ENCODE peak calls at places on chromosomes 16 and 17, in five cellular contexts. S, T, J, K and M are unnamed samples.

GRCh38 chr17:39679521-39680192 is 8.2 kb downstream of the PGAP3 start:
- DNase-seq in S (no peak), T (no peak), J (no peak), K (no peak), M (no peak)

GRCh38 chr16:86198201-86199118 is 299.5 kb downstream of the IRF8 start:
- DNase-seq in S (no peak), T (no peak), J (no peak), K (no peak), M (peak)

GRCh38 chr17:5123343-5124124 is 7.7 kb downstream of the USP6 start:
- DNase-seq in S (no peak), T (no peak), J (peak), K (no peak), M (no peak)

GRCh38 chr16:82040296-82040695 is 5.2 kb downstream of the HSD17B2 start:
- DNase-seq in S (no peak), T (no peak), J (no peak), K (no peak), M (no peak)

GRCh38 chr16:31700200-31700529 is 172.5 kb downstream of the AHSP start:
- DNase-seq in S (no peak), T (no peak), J (peak), K (peak), M (no peak)

GRCh38 chr16:46961373-46962353 is 11.8 kb downstream of the DNAJA2 start:
- DNase-seq in S (peak), T (no peak), J (no peak), K (no peak), M (no peak)

GRCh38 chr16:56336071-56336688 is 89.2 kb downstream of the AMFR start:
- DNase-seq in S (no peak), T (no peak), J (no peak), K (no peak), M (no peak)

GRCh38 chr17:38585805-38586529 is 19.8 kb downstream of the SRCIN1 start:
- DNase-seq in S (no peak), T (no peak), J (no peak), K (no peak), M (no peak)

GRCh38 chr17:2814499-2815341 is 18.5 kb downstream of the RAP1GAP2 start:
- DNase-seq in S (no peak), T (no peak), J (peak), K (no peak), M (no peak)

GRCh38 chr16:30889721-30890120 is 4.2 kb downstream of the BCL7C start:
- DNase-seq in S (no peak), T (no peak), J (no peak), K (no peak), M (no peak)

GRCh38 chr17:82356028-82356427 is 3.0 kb upstream of the TEX19 start:
- DNase-seq in S (no peak), T (no peak), J (no peak), K (no peak), M (no peak)

GRCh38 chr16:70568601-70569217 is 45.1 kb downstream of the SF3B3 start:
- DNase-seq in S (peak), T (no peak), J (no peak), K (no peak), M (no peak)

GRCh38 chr17:17877548-17878358 is 41.0 kb upstream of the SREBF1 start:
- DNase-seq in S (peak), T (peak), J (peak), K (no peak), M (peak)
- H2AFZ ChIP-seq in S (peak), T (peak), J (no peak), K (no peak), M (no peak)

GRCh38 chr17:46818319-46818928 is at the start of gene WNT3:
- DNase-seq in S (no peak), T (no peak), J (peak), K (no peak), M (no peak)
- H3K4ac ChIP-seq in S (no peak), T (no peak), J (no peak), K (no peak), M (no peak)

GRCh38 chr16:53069772-53070171 is 15.0 kb downstream of the CHD9 start:
- DNase-seq in S (no peak), T (no peak), J (no peak), K (no peak), M (no peak)

GRCh38 chr16:53068423-53068833 is 13.6 kb downstream of the CHD9 start:
- DNase-seq in S (no peak), T (no peak), J (no peak), K (no peak), M (no peak)

GRCh38 chr16:53067675-53068074 is 12.9 kb downstream of the CHD9 start:
- DNase-seq in S (no peak), T (no peak), J (no peak), K (no peak), M (no peak)

GRCh38 chr16:53073053-53073452 is 18.3 kb downstream of the CHD9 start:
- DNase-seq in S (no peak), T (no peak), J (no peak), K (no peak), M (no peak)

GRCh38 chr16:53071748-53072301 is 17.0 kb downstream of the CHD9 start:
- DNase-seq in S (no peak), T (no peak), J (no peak), K (no peak), M (no peak)
- H2AFZ ChIP-seq in S (no peak), T (peak), J (no peak), K (no peak), M (no peak)

GRCh38 chr16:13919683-13920509 is at the start of gene ERCC4:
- DNase-seq in S (peak), T (peak), J (peak), K (peak), M (peak)
- H3K4ac ChIP-seq in S (peak), T (peak), J (no peak), K (peak), M (peak)

DNA sequence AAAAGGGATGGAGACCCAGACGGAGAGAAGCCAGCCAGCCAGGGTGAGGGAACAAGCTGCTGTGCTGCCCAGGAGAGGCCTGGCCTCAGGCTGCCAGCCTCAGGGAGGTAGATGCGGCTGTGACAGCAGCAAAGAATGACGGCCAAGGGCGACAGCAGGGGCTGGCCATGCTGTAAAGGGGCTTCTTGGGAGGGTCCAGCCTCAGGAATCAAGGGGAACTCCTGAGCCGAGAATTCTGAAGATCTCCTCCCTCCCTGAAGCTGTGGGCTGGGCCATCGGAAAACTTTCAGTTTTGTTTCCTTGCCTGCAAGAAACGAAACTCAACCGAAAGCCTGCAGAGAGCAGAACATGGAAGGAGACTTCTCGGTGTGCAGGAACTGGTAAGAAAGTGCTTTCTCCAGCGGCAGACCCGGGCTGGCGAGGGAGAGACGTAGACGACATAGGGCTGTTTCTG is at the start of gene XAF1:
- DNase-seq in S (peak), T (no peak), J (no peak), K (no peak), M (peak)
- H2AFZ ChIP-seq in S (peak), T (peak), J (no peak), K (peak), M (peak)

GRCh38 chr17:75970011-75970523 is 8.9 kb downstream of the ACOX1 start:
- DNase-seq in S (peak), T (no peak), J (no peak), K (no peak), M (no peak)
- H3K4ac ChIP-seq in S (no peak), T (no peak), J (no peak), K (no peak), M (no peak)

GRCh38 chr16:2911580-2912329 is at the start of gene FLYWCH1:
- DNase-seq in S (peak), T (peak), J (peak), K (peak), M (peak)
- H2AFZ ChIP-seq in S (peak), T (peak), J (no peak), K (peak), M (peak)

DNA sequence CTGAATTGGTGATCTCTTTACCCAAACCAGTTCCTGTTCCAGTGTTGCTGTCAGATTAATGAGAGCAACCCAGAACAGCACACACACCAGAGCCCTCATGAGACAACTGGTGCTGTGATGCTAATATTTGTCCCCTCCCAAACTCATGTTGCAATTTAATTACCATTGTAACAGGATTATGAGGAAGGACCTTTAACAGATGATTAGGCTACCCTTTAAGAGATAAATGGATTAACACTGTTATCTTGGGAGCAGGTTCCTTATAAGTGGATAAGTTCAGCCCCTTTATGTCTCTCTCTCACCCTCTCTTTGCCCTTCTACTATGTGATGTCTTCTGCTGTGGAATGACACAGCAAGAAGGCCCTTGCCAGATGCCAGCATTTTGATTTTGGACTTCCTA is 1.1 kb upstream of the CCDC182 start:
- DNase-seq in S (no peak), T (no peak), J (no peak), K (no peak), M (no peak)
- H3K4ac ChIP-seq in S (no peak), T (no peak), J (no peak), K (no peak), M (no peak)

DNA sequence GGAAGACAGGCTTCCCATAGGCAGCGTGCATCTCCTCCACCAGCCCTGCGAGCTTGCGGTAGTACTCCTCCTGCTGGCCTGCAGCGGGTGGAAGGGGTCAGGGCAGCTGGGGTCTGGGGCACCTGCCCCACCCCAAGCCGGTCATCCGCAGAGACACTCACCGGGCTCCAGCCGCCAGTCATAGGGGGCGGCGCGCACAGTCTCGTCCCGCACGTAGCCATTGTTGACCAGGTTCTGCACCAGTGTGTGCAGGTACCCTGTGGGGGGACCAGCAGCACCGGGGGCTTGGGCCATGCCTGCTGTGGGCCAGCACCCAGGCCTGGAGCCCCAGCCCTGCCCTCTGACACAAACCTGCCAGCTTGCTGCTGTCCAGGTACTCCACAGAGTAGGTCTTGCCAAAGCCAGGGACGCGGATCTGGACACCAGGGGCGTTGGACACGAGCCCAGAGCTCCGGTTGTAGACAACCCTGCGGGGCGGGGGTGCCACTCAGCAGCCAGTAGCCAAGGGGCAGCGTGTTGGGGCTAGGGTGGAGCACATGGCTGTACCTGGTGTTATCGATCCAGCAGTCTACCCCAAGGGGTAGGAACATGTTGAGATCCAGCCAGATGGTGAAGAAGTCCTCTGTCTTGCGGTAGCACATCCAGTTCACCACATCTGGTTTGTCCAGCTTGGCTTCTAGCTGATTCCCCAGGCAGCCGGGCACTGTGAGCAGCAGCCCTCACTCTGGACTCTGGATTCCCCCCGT is 1.2 kb downstream of the LCAT start:
- DNase-seq in S (no peak), T (no peak), J (peak), K (no peak), M (no peak)
- H2AFZ ChIP-seq in S (no peak), T (no peak), J (no peak), K (no peak), M (no peak)

DNA sequence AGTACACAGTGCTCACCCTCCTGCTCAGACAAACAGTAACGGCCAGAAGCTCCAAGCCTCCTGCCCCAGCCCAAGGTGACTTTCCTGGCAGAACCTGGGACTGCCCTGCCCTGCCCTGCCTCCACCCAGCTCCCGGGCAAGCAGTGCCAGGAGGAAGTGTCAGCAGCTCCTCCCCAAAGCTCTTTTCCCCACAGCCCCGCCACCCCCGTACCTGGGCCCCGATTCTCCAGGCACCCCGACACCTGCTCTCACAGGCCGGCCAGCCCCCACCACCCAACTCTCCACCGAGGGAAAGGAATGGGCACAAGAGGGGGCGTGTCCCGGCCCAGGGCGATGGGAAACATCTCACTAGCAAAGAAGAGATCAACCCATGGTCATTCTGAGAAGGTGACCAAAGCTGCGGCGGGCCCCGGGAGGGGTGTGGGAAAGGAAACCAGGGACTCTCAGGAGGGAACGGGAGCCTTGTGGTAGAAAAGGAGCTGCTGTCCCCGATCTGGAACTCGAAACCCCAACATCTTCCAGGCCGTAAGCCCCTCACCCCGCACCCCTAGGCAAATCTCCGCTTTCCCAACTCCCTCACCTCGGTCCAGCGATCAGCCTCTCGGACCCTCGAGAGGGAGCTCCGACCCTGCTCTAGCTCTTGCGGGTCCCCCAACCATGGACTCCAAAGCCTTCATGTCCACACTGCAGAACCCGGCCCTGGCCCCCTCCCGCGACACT is 1.2 kb downstream of the BCAR1 start:
- DNase-seq in S (no peak), T (no peak), J (no peak), K (no peak), M (peak)
- H3K4ac ChIP-seq in S (peak), T (no peak), J (no peak), K (no peak), M (peak)